ENCODE peak calls at places on chromosomes 16 and 17, in six cellular contexts. K, R, X, V, L and S are unnamed samples. For H3K9me3, the result is how much of the 10 kb centered on the place peaks cover.

GRCh38 chr16:48126801-48127644 is 28.8 kb downstream of the ABCC12 start:
- DNase-seq in X (no peak), K (no peak), R (no peak), L (no peak), V (peak), S (peak)

GRCh38 chr16:53084141-53084541 is 29.4 kb downstream of the CHD9 start:
- DNase-seq in V (no peak), X (no peak), L (peak), R (no peak), K (no peak), S (peak)

GRCh38 chr16:29820730-29821662 is 734 bp downstream of the MVP start:
- DNase-seq in L (peak), K (peak), V (no peak), X (no peak), R (no peak), S (peak)

GRCh38 chr16:64782484-64782883 is 339.4 kb downstream of the CDH11 start:
- DNase-seq in X (no peak), K (no peak), L (no peak), V (peak), R (no peak), S (no peak)

GRCh38 chr17:49924116-49924515 is 44.9 kb upstream of the DLX4 start:
- DNase-seq in V (no peak), K (no peak), R (no peak), X (no peak), L (no peak), S (no peak)

GRCh38 chr16:88566158-88566557 is 4.0 kb upstream of the ZC3H18 start:
- DNase-seq in X (no peak), L (no peak), K (no peak), R (no peak), V (peak), S (no peak)

GRCh38 chr17:50053654-50053960 is 2.3 kb upstream of the ITGA3 start:
- DNase-seq in K (no peak), L (no peak), X (no peak), R (no peak), V (peak), S (no peak)

GRCh38 chr17:56440391-56440790 is 153.1 kb upstream of the NOG start:
- DNase-seq in R (no peak), K (no peak), L (no peak), X (no peak), V (peak), S (no peak)

GRCh38 chr16:53089434-53090270 is 34.9 kb downstream of the CHD9 start:
- DNase-seq in V (no peak), R (no peak), K (no peak), X (peak), L (no peak), S (no peak)

GRCh38 chr17:67821871-67822367 is 3.4 kb upstream of the BPTF start:
- DNase-seq in L (no peak), K (no peak), R (no peak), X (no peak), V (no peak), S (no peak)

GRCh38 chr16:85089485-85089884 is 22.8 kb downstream of the CIBAR2 start:
- DNase-seq in L (no peak), K (no peak), R (no peak), V (no peak), X (peak), S (peak)

GRCh38 chr16:78094166-78094565 is 5.3 kb upstream of the WWOX start:
- DNase-seq in X (no peak), K (no peak), L (no peak), V (no peak), R (no peak), S (no peak)

GRCh38 chr16:6193718-6194117 is 1096.1 kb upstream of the EEF2KMT start:
- DNase-seq in L (no peak), R (no peak), K (no peak), X (no peak), V (no peak), S (no peak)

GRCh38 chr16:48479955-48480354 is 94.7 kb upstream of the SIAH1 start:
- DNase-seq in R (no peak), L (no peak), K (no peak), X (no peak), V (peak), S (no peak)

GRCh38 chr16:29943846-29944669 is 17.8 kb upstream of the TMEM219 start:
- DNase-seq in R (no peak), L (peak), X (no peak), K (no peak), V (peak), S (peak)

GRCh38 chr17:2828396-2829038 is 32.3 kb downstream of the RAP1GAP2 start:
- DNase-seq in R (peak), L (peak), K (peak), X (no peak), V (peak), S (peak)

GRCh38 chr16:12439443-12440232 is 364.0 kb downstream of the CPPED1 start:
- DNase-seq in K (no peak), V (no peak), L (no peak), X (no peak), R (no peak), S (no peak)

GRCh38 chr17:9566067-9566466 is 9.6 kb downstream of the STX8 start:
- DNase-seq in V (no peak), K (no peak), X (no peak), R (no peak), L (no peak), S (no peak)

GRCh38 chr16:53506254-53506653 is 3.2 kb upstream of the AKTIP start:
- DNase-seq in V (no peak), K (no peak), L (no peak), X (peak), R (no peak), S (no peak)

GRCh38 chr16:67860589-67861398 is 12.1 kb upstream of the EDC4 start:
- DNase-seq in R (no peak), L (no peak), V (peak), X (no peak), K (no peak), S (no peak)

GRCh38 chr16:66357523-66357928 is 9.0 kb upstream of the CDH5 start:
- DNase-seq in L (peak), V (peak), K (no peak), R (peak), X (peak), S (peak)

GRCh38 chr17:7887038-7887481 is 1.5 kb upstream of the CHD3 start:
- DNase-seq in X (no peak), R (no peak), L (no peak), K (no peak), V (no peak), S (no peak)

GRCh38 chr16:12553191-12553590 is 250.5 kb downstream of the CPPED1 start:
- DNase-seq in R (no peak), V (no peak), X (no peak), K (no peak), L (no peak), S (no peak)

GRCh38 chr16:66790130-66790733 is 11.2 kb downstream of the TERB1 start:
- DNase-seq in X (no peak), R (no peak), K (no peak), V (no peak), L (no peak), S (no peak)

GRCh38 chr17:13102477-13102876 is 84.7 kb upstream of the ELAC2 start:
- DNase-seq in V (no peak), R (no peak), K (no peak), L (no peak), X (no peak), S (no peak)

GRCh38 chr16:56549744-56550385 is 15.0 kb upstream of the MT4 start:
- DNase-seq in L (no peak), X (no peak), K (no peak), R (no peak), V (peak), S (no peak)

GRCh38 chr16:1428511-1428910 is 2.4 kb upstream of the PERCC1 start:
- DNase-seq in R (no peak), L (no peak), V (no peak), X (peak), K (no peak), S (no peak)

GRCh38 chr17:8109669-8110455 is 8.5 kb downstream of the ALOXE3 start:
- DNase-seq in X (peak), V (no peak), K (peak), R (peak), L (no peak), S (no peak)

GRCh38 chr17:3976675-3977171 is 12.5 kb upstream of the ATP2A3 start:
- DNase-seq in K (no peak), X (peak), V (no peak), L (peak), R (no peak), S (peak)

GRCh38 chr17:79018045-79018695 is 5.8 kb upstream of the C1QTNF1 start:
- DNase-seq in R (no peak), K (no peak), V (no peak), L (no peak), X (no peak), S (peak)

GRCh38 chr17:31802502-31802901 is 56.5 kb downstream of the COPRS start:
- DNase-seq in R (no peak), K (no peak), L (no peak), V (no peak), X (no peak), S (no peak)

GRCh38 chr16:24164402-24164801 is 91.7 kb upstream of the CACNG3 start:
- DNase-seq in L (no peak), R (no peak), X (no peak), V (no peak), K (no peak), S (no peak)

GRCh38 chr16:22213801-22214200 is 7.7 kb downstream of the EEF2K start:
- DNase-seq in K (no peak), L (no peak), X (no peak), R (no peak), V (no peak), S (no peak)

GRCh38 chr17:31561469-31562412 is 170.3 kb downstream of the RAB11FIP4 start:
- DNase-seq in L (no peak), R (no peak), K (no peak), X (no peak), V (peak), S (no peak)

GRCh38 chr17:82414548-82415281 is 3.4 kb upstream of the HEXD start:
- DNase-seq in K (peak), L (peak), R (peak), X (peak), V (peak), S (peak)

GRCh38 chr17:37672545-37673078 is 29.4 kb upstream of the DDX52 start:
- DNase-seq in V (peak), X (no peak), R (no peak), L (no peak), K (no peak), S (no peak)

GRCh38 chr17:43010667-43011308 is 4.2 kb downstream of the IFI35 start:
- DNase-seq in L (no peak), R (no peak), X (no peak), K (no peak), V (no peak), S (no peak)

GRCh38 chr17:73983623-73984410 is 219.7 kb upstream of the RPL38 start:
- DNase-seq in R (no peak), V (no peak), L (peak), X (no peak), K (no peak), S (no peak)

GRCh38 chr17:48207776-48208175 is 100.2 kb downstream of the SNX11 start:
- DNase-seq in L (no peak), X (no peak), V (no peak), K (no peak), R (no peak), S (no peak)

GRCh38 chr16:88491560-88492310 is 38.7 kb downstream of the ZFPM1 start:
- DNase-seq in R (no peak), X (no peak), V (no peak), L (no peak), K (no peak), S (no peak)

GRCh38 chr17:81403040-81403467 is 7.8 kb downstream of the BAHCC1 start:
- DNase-seq in R (no peak), V (peak), K (no peak), L (no peak), X (no peak), S (no peak)

GRCh38 chr17:81403671-81404534 is 8.6 kb downstream of the BAHCC1 start:
- DNase-seq in K (no peak), V (no peak), X (no peak), R (no peak), L (peak), S (no peak)

GRCh38 chr17:81401727-81402529 is 6.7 kb downstream of the BAHCC1 start:
- DNase-seq in K (no peak), V (no peak), R (no peak), X (no peak), L (no peak), S (no peak)

GRCh38 chr17:81400939-81401726 is 5.9 kb downstream of the BAHCC1 start:
- DNase-seq in R (no peak), L (no peak), K (no peak), V (no peak), X (no peak), S (no peak)

DNA sequence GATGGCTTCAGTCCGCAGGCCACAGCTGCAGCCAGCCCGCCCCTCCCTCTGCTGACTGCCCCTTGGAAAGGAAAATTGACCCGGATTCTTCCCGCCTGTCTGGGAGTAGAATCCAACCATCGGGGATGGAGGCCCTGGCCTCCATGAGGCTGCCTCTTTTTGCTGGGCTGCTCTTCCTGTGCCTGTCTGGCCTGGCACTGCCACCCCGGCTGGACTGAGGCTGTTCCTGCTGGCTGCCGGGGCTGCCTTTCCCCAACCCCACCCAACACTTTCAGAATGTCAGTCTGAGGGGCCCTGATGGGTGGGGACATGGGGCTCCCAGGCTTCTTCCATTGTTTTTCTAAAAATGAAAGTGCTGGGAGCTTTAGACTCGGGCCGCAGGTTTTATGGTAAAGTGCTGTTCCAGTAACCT is 7.3 kb downstream of the BAHCC1 start:
- DNase-seq in R (no peak), X (no peak), L (no peak), K (no peak), V (no peak), S (no peak)
- H3K9me3 ChIP-seq in R (under half), X (under half), L (under half), K (under half), V (under half), S (under half)

GRCh38 chr16:62478903-62479458 is 442.7 kb upstream of the CDH8 start:
- DNase-seq in X (no peak), L (no peak), V (no peak), R (no peak), K (no peak), S (no peak)
- H3K9me3 ChIP-seq in X (under half), L (under half), V (under half), R (under half), K (under half), S (under half)

GRCh38 chr16:3289998-3290673 is 6.8 kb downstream of the ZNF263 start:
- DNase-seq in V (no peak), L (no peak), K (no peak), X (no peak), R (no peak), S (no peak)

GRCh38 chr16:3292604-3293003 is 9.3 kb downstream of the ZNF263 start:
- DNase-seq in R (no peak), L (no peak), X (no peak), V (peak), K (no peak), S (no peak)

GRCh38 chr16:3295783-3296182 is 9.4 kb downstream of the TIGD7 start:
- DNase-seq in K (no peak), L (no peak), R (no peak), X (no peak), V (no peak), S (no peak)

GRCh38 chr16:3295209-3295608 is 10.0 kb downstream of the TIGD7 start:
- DNase-seq in R (no peak), X (no peak), V (no peak), L (no peak), K (no peak), S (no peak)
- H3K9me3 ChIP-seq in R (under half), X (half or more), V (half or more), L (half or more), K (under half), S (under half)

GRCh38 chr16:10402975-10403374 is 17.1 kb downstream of the ATF7IP2 start:
- DNase-seq in V (no peak), X (no peak), R (no peak), L (no peak), K (no peak), S (no peak)

GRCh38 chr16:10410469-10410868 is 24.6 kb downstream of the ATF7IP2 start:
- DNase-seq in V (no peak), X (no peak), K (no peak), L (no peak), R (no peak), S (no peak)

GRCh38 chr16:10405386-10405939 is 19.6 kb downstream of the ATF7IP2 start:
- DNase-seq in V (peak), L (no peak), K (no peak), R (no peak), X (no peak), S (no peak)

GRCh38 chr16:10412935-10413601 is 27.2 kb downstream of the ATF7IP2 start:
- DNase-seq in R (no peak), L (no peak), X (no peak), K (no peak), V (no peak), S (no peak)

GRCh38 chr16:10408824-10409381 is 23.0 kb downstream of the ATF7IP2 start:
- DNase-seq in R (no peak), L (no peak), V (no peak), K (no peak), X (no peak), S (no peak)
- H3K9me3 ChIP-seq in R (under half), L (under half), V (under half), K (under half), X (under half), S (under half)

GRCh38 chr17:1375615-1376014 is 24.4 kb downstream of the YWHAE start:
- DNase-seq in K (no peak), V (no peak), L (no peak), X (no peak), R (no peak), S (no peak)
- H3K9me3 ChIP-seq in K (under half), V (under half), L (under half), X (under half), R (under half), S (under half)

GRCh38 chr16:72458035-72458434 is 286.1 kb upstream of the PMFBP1 start:
- DNase-seq in K (no peak), L (no peak), R (no peak), V (no peak), X (no peak), S (no peak)

GRCh38 chr16:72457243-72457925 is 285.4 kb upstream of the PMFBP1 start:
- DNase-seq in V (no peak), L (no peak), K (no peak), X (no peak), R (no peak), S (no peak)

GRCh38 chr16:72455743-72456659 is 284.0 kb upstream of the PMFBP1 start:
- DNase-seq in X (no peak), L (no peak), R (no peak), V (no peak), K (no peak), S (no peak)
- H3K9me3 ChIP-seq in X (under half), L (under half), R (under half), V (under half), K (under half), S (under half)

GRCh38 chr17:21301593-21302550 is 17.4 kb downstream of the MAP2K3 start:
- DNase-seq in K (no peak), V (no peak), X (no peak), R (no peak), L (no peak), S (no peak)
- H3K9me3 ChIP-seq in K (under half), V (under half), X (under half), R (under half), L (under half), S (under half)

GRCh38 chr16:35569413-35569812 is 2110.0 kb downstream of the TP53TG3F start:
- DNase-seq in R (no peak), X (no peak), L (no peak), V (no peak), K (no peak), S (no peak)
- H3K9me3 ChIP-seq in R (under half), X (under half), L (under half), V (under half), K (under half), S (under half)